ENCODE peak calls at places on chromosomes 3 and 15, in six cellular contexts. X is OCI-LY7; P is MCF 10A; H is fibroblast of lung; M is ovary; J is CD4-positive, alpha-beta T cell. A is an unnamed sample.

GRCh38 chr3:90241481-90241880 is 1134.1 kb downstream of the EPHA3 start:
- DNase-seq in J (no peak), M (no peak), X (no peak), H (no peak), P (peak), A (no peak)

GRCh38 chr3:5314897-5315296 is 127.4 kb downstream of the EDEM1 start:
- DNase-seq in M (no peak), H (no peak), X (no peak), P (no peak), J (no peak), A (no peak)

GRCh38 chr3:24387493-24387892 is 107.2 kb downstream of the THRB start:
- DNase-seq in J (no peak), X (no peak), M (no peak), P (no peak), H (peak), A (no peak)

GRCh38 chr15:40450047-40450446 is 9.3 kb downstream of the BAHD1 start:
- DNase-seq in X (no peak), P (no peak), M (no peak), H (no peak), J (no peak), A (no peak)

GRCh38 chr3:127739347-127740135 is 66.8 kb downstream of the ABTB1 start:
- DNase-seq in H (peak), J (no peak), M (no peak), P (no peak), X (no peak), A (no peak)

GRCh38 chr15:32933241-32933640 is 215.4 kb downstream of the GREM1 start:
- DNase-seq in H (peak), X (no peak), J (no peak), P (no peak), M (no peak), A (no peak)

GRCh38 chr3:184299488-184300376 is 691 bp downstream of the PSMD2 start:
- DNase-seq in H (peak), M (no peak), P (peak), X (no peak), J (no peak), A (no peak)

GRCh38 chr3:114880078-114880477 is 267.0 kb downstream of the ZBTB20 start:
- DNase-seq in M (no peak), X (no peak), H (peak), P (peak), J (no peak), A (no peak)

GRCh38 chr3:182631183-182632076 is 161.9 kb upstream of the ATP11B start:
- DNase-seq in M (no peak), J (no peak), X (no peak), H (no peak), P (no peak), A (no peak)

GRCh38 chr15:96343529-96344072 is 13.1 kb downstream of the NR2F2 start:
- DNase-seq in H (no peak), P (no peak), X (no peak), M (peak), J (no peak), A (no peak)

DNA sequence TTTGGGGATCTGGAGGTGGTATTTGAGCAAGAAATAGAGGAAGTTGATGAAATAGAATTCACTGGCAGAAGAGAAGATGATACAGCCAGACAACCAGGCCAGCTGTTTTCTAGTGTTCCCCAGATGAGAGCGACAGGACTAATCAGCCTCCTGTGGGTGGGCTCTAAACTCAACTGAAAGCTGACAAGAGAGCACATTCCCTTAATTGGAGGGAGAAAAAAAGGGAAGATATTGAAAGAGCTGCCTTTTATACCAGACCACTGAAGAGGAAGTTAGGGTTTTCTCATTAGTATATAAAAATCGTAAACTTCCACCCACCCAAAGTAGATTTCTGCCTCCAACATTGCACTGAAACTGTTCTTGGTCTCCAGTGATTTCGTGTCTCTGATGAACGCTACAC is 6.5 kb upstream of the TM4SF19 start:
- DNase-seq in M (no peak), P (no peak), H (no peak), J (no peak), X (no peak), A (no peak)
- TF ChIP-seq CTCF in M (no peak), P (no peak), H (no peak), J (no peak), X (no peak), A (no peak)

GRCh38 chr15:65414841-65415621 is 7.7 kb downstream of the IGDCC4 start:
- DNase-seq in J (no peak), H (peak), X (no peak), M (peak), P (no peak), A (no peak)
- TF ChIP-seq CTCF in J (no peak), H (no peak), X (no peak), M (no peak), P (no peak), A (no peak)

DNA sequence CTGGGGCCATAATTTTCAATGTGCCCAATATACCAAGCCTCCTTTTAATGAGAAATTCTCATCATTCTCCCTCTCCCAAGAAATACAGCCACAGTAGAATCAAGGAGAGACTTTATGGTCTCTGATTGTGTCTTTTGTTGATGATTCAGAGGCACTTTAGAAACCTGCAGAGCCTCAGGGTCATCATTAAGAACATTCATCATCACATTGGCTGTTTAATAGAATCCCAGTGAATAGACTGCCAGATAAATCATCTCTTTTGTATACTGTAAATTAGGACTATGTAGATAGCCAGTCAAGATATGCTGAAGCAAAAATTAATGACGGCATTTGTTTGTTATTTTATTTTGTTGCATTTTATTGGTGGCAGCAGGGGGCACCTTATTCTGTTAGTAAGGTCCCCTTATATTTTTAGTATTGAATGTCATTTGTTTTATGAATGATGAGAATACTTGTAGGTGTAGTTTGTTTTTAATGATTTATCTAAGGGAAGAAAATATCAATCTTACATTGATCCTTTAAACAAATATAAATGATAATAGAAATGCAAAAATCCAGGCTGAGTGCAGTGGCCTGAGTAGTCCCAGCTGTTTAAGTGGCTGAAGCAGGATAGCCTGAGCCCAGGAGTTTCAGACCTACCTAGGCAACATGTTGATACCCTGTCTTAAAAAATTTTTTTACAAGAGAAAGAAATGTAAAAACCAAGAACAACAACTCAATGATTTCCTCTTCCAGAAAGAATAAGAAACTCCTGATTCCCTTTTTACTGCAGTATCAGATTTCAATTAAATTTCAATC is 138.8 kb downstream of the ZBBX start:
- DNase-seq in X (no peak), M (no peak), P (no peak), H (no peak), J (no peak), A (no peak)
- TF ChIP-seq CTCF in X (no peak), M (no peak), P (no peak), H (no peak), J (no peak), A (no peak)

DNA sequence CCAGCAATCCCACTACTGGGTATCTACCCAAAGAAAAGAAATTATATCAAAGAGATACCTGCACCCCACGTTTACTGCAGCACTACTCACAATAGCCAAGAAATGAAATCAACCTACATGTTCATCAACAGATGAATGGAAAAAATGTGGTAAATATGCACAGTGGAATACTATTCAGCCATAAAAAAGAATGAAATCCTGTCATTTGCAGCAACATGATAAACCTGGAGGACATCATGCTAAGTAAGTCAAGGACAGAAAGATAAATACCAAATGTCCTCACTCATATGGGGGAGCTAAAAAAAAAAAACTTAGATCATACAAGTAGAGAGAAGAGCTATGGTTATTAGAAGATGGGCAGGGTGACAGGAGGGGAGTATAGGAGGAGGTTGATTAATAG is 9.1 kb downstream of the ZBTB11 start:
- DNase-seq in H (no peak), X (no peak), M (no peak), J (no peak), P (no peak), A (no peak)
- TF ChIP-seq CTCF in H (no peak), X (no peak), M (no peak), J (no peak), P (no peak), A (no peak)

GRCh38 chr3:128950223-128950938 is 43.5 kb downstream of the CFAP92 start:
- DNase-seq in J (no peak), M (no peak), H (peak), P (no peak), X (peak), A (peak)
- TF ChIP-seq CTCF in J (peak), M (no peak), H (peak), P (no peak), X (peak), A (no peak)